ENCODE peak calls at places on chromosome 1, in four cellular contexts. Z, E, U and J are unnamed samples.

GRCh38 chr1:14513084-14513483 is 85.4 kb upstream of the KAZN start:
- DNase-seq in Z (no peak), E (no peak), U (no peak), J (no peak)

GRCh38 chr1:223802032-223802431 is 43.7 kb downstream of the TP53BP2 start:
- DNase-seq in Z (no peak), E (no peak), U (no peak), J (no peak)

GRCh38 chr1:5744342-5744741 is 247.9 kb downstream of the NPHP4 start:
- DNase-seq in Z (no peak), E (no peak), U (no peak), J (no peak)

GRCh38 chr1:66503841-66504470 is 30.0 kb upstream of the SGIP1 start:
- DNase-seq in Z (peak; percentile 82), E (peak; percentile 74), U (no peak), J (no peak)

GRCh38 chr1:16038620-16038912 is 5.0 kb upstream of the CLCNKB start:
- DNase-seq in Z (no peak), E (no peak), U (no peak), J (no peak)

GRCh38 chr1:14599173-14599754 is 779 bp downstream of the KAZN start:
- DNase-seq in Z (peak; percentile 73), E (no peak), U (no peak), J (no peak)

GRCh38 chr1:12249181-12249580 is 19.4 kb downstream of the VPS13D start:
- DNase-seq in Z (peak; percentile 13), E (no peak), U (no peak), J (no peak)

GRCh38 chr1:46690931-46691411 is 19.3 kb downstream of the TEX38 start:
- DNase-seq in Z (no peak), E (no peak), U (no peak), J (no peak)

GRCh38 chr1:35556494-35557117 is 597 bp downstream of the KIAA0319L start:
- DNase-seq in Z (no peak), E (peak; percentile 54), U (no peak), J (no peak)

GRCh38 chr1:47228644-47229030 is 3.4 kb downstream of the TAL1 start:
- DNase-seq in Z (no peak), E (peak; percentile 48), U (no peak), J (no peak)

GRCh38 chr1:1900883-1901640 is 10.2 kb upstream of the GNB1 start:
- DNase-seq in Z (no peak), E (no peak), U (no peak), J (no peak)

GRCh38 chr1:219189021-219189824 is 15.5 kb downstream of the LYPLAL1 start:
- DNase-seq in Z (no peak), E (peak; percentile 44), U (no peak), J (no peak)

GRCh38 chr1:14866841-14867626 is 268.5 kb downstream of the KAZN start:
- DNase-seq in Z (peak; percentile 30), E (no peak), U (no peak), J (no peak)

GRCh38 chr1:165815725-165816124 is 11.7 kb upstream of the UCK2 start:
- DNase-seq in Z (peak; percentile 57), E (no peak), U (no peak), J (no peak)

GRCh38 chr1:86082183-86082582 is 74.4 kb downstream of the COL24A1 start:
- DNase-seq in Z (no peak), E (peak; percentile 29), U (no peak), J (no peak)

GRCh38 chr1:237108299-237109040 is 66.5 kb downstream of the RYR2 start:
- DNase-seq in Z (no peak), E (no peak), U (no peak), J (no peak)

GRCh38 chr1:8847990-8848389 is 30.5 kb downstream of the ENO1 start:
- DNase-seq in Z (no peak), E (no peak), U (no peak), J (no peak)

GRCh38 chr1:116498789-116499628 is 71.8 kb downstream of the CD58 start:
- DNase-seq in Z (peak; percentile 84), E (peak; percentile 88), U (no peak), J (no peak)

GRCh38 chr1:155070721-155071556 is 7.4 kb downstream of the EFNA4 start:
- DNase-seq in Z (peak; percentile 93), E (peak; percentile 83), U (peak; percentile 62), J (peak; percentile 51)

GRCh38 chr1:58539553-58539952 is 7.0 kb downstream of the OMA1 start:
- DNase-seq in Z (no peak), E (peak; percentile 43), U (no peak), J (no peak)

GRCh38 chr1:4048076-4048475 is 148.0 kb upstream of the C1orf174 start:
- DNase-seq in Z (no peak), E (no peak), U (no peak), J (no peak)

GRCh38 chr1:182181167-182181572 is 119.7 kb upstream of the ZNF648 start:
- DNase-seq in Z (no peak), E (no peak), U (no peak), J (no peak)